ENCODE peak calls at places on chromosomes 5 and 9, in four cellular contexts. B, E, K and Z are unnamed samples.

GRCh38 chr9:22682536-22683392 is 236.1 kb downstream of the DMRTA1 start:
- DNase-seq in B (peak; percentile 14), E (no peak), K (no peak), Z (peak; percentile 12)

GRCh38 chr5:140966293-140967225 is at the start of gene PCDHAC2:
- DNase-seq in B (no peak), E (peak; percentile 48), K (peak; percentile 82), Z (no peak)

GRCh38 chr9:106233116-106233515 is 538.8 kb downstream of the TMEM38B start:
- DNase-seq in B (no peak), E (no peak), K (no peak), Z (no peak)

GRCh38 chr9:115739096-115739875 is 414.3 kb upstream of the PAPPA start:
- DNase-seq in B (no peak), E (no peak), K (no peak), Z (no peak)

GRCh38 chr5:54390539-54391031 is 64.9 kb upstream of the HSPB3 start:
- DNase-seq in B (no peak), E (no peak), K (no peak), Z (no peak)

GRCh38 chr5:62115009-62115408 is 191.0 kb upstream of the KIF2A start:
- DNase-seq in B (no peak), E (no peak), K (no peak), Z (no peak)

GRCh38 chr5:133499896-133500295 is 112.4 kb downstream of the FSTL4 start:
- DNase-seq in B (no peak), E (no peak), K (peak; percentile 57), Z (no peak)

GRCh38 chr5:117621921-117622320 is 1047.3 kb upstream of the SEMA6A start:
- DNase-seq in B (no peak), E (no peak), K (no peak), Z (no peak)

GRCh38 chr9:16032799-16033198 is 480.0 kb downstream of the CCDC171 start:
- DNase-seq in B (no peak), E (peak; percentile 10), K (no peak), Z (no peak)

GRCh38 chr5:139664273-139664693 is 16.1 kb downstream of the CXXC5 start:
- DNase-seq in B (no peak), E (no peak), K (no peak), Z (peak; percentile 57)

GRCh38 chr5:143105216-143105905 is 298.1 kb downstream of the NR3C1 start:
- DNase-seq in B (no peak), E (no peak), K (no peak), Z (no peak)

GRCh38 chr5:137231535-137231934 is 267.6 kb downstream of the SPOCK1 start:
- DNase-seq in B (no peak), E (no peak), K (no peak), Z (no peak)
- H3K27ac ChIP-seq in B (no peak overlapping the region), E (no peak overlapping the region), K (no peak overlapping the region), Z (no peak overlapping the region)

GRCh38 chr5:116142495-116142894 is 57.7 kb downstream of the COMMD10 start:
- DNase-seq in B (no peak), E (no peak), K (no peak), Z (no peak)
- TF ChIP-seq CTCF in B (no peak), E (peak; percentile 13), K (no peak), Z (peak; percentile 38)

GRCh38 chr5:80860934-80861613 is 99.1 kb upstream of the RASGRF2 start:
- DNase-seq in B (no peak), E (no peak), K (no peak), Z (no peak)
- TF ChIP-seq EZH2phosphoT487 in B (no peak), E (no peak), K (no peak), Z (no peak)

GRCh38 chr9:95719354-95719753 is 156.1 kb upstream of the ERCC6L2 start:
- DNase-seq in B (no peak), E (no peak), K (peak; percentile 52), Z (no peak)
- H3K27ac ChIP-seq in B (no peak overlapping the region), E (no peak overlapping the region), K (peak overlapping the region; percentile 82), Z (no peak overlapping the region)

DNA sequence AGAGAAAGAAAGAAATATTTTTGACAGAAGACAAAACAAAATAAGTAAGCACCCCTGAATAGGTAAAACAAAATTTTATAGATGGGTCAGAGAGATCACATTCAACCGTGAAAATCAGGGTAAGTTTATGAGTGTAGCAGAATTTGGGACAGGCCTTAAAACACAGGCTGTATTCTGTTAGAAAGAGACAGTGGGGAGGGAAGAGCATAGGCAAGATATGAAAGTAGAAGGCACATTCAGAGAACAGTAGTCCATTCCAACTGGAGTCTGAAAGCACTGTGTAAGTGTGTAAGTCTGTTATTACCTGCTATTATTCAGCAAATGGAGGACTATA is 38.6 kb downstream of the MRPS27 start:
- DNase-seq in B (no peak), E (no peak), K (no peak), Z (no peak)
- TF ChIP-seq CTCF in B (no peak), E (no peak), K (no peak), Z (no peak)

GRCh38 chr9:103627731-103628130 is 466.4 kb upstream of the SMC2 start:
- DNase-seq in B (no peak), E (no peak), K (no peak), Z (no peak)
- TF ChIP-seq EZH2phosphoT487 in B (no peak), E (no peak), K (no peak), Z (no peak)

GRCh38 chr5:180787711-180788431 is 14.7 kb downstream of the MGAT1 start:
- DNase-seq in B (no peak), E (no peak), K (no peak), Z (no peak)
- H3K27ac ChIP-seq in B (no peak overlapping the region), E (no peak overlapping the region), K (peak overlapping the region; percentile 89), Z (no peak overlapping the region)

GRCh38 chr9:111980398-111980797 is 83.8 kb downstream of the UGCG start:
- DNase-seq in B (no peak), E (no peak), K (no peak), Z (no peak)

GRCh38 chr9:111978616-111979015 is 82.0 kb downstream of the UGCG start:
- DNase-seq in B (no peak), E (no peak), K (no peak), Z (no peak)

GRCh38 chr9:111979561-111979960 is 82.9 kb downstream of the UGCG start:
- DNase-seq in B (no peak), E (no peak), K (no peak), Z (no peak)

GRCh38 chr9:111974092-111974681 is 77.6 kb downstream of the UGCG start:
- DNase-seq in B (no peak), E (no peak), K (peak; percentile 66), Z (no peak)

GRCh38 chr9:111975709-111976108 is 79.1 kb downstream of the UGCG start:
- DNase-seq in B (peak; percentile 37), E (peak; percentile 32), K (peak; percentile 45), Z (peak; percentile 51)
- TF ChIP-seq CTCF in B (peak; percentile 36), E (peak; percentile 9), K (peak; percentile 25), Z (peak; percentile 68)

GRCh38 chr5:7213525-7213924 is 182.4 kb upstream of the ADCY2 start:
- DNase-seq in B (no peak), E (no peak), K (no peak), Z (no peak)
- TF ChIP-seq EZH2phosphoT487 in B (no peak), E (no peak), K (no peak), Z (no peak)